ENCODE peak calls at places on chromosomes 6 and 20, in four cellular contexts. J is Calu3, P is GM23248, U is midbrain. Y is an unnamed sample.

GRCh38 chr6:42708096-42708495 is 14.3 kb downstream of the PRPH2 start:
- DNase-seq in U (no peak), P (no peak), J (no peak), Y (no peak)

GRCh38 chr20:62203378-62204030 is 16.6 kb downstream of the HRH3 start:
- DNase-seq in P (no peak), J (no peak), U (no peak), Y (peak)

GRCh38 chr6:82144007-82144851 is 103.3 kb downstream of the IBTK start:
- DNase-seq in U (no peak), P (peak), J (peak), Y (peak)

GRCh38 chr6:136643850-136644596 is 93.8 kb upstream of the MAP7 start:
- DNase-seq in J (peak), U (peak), P (peak), Y (peak)

GRCh38 chr6:155341130-155341828 is 27.0 kb upstream of the TFB1M start:
- DNase-seq in J (no peak), P (peak), U (no peak), Y (peak)

GRCh38 chr20:50368813-50369224 is 141.4 kb upstream of the PTPN1 start:
- DNase-seq in U (no peak), J (no peak), P (peak), Y (peak)

GRCh38 chr20:61785567-61785816 is 280.2 kb downstream of the TAF4 start:
- DNase-seq in U (no peak), J (no peak), P (no peak), Y (no peak)

GRCh38 chr6:13466304-13467215 is 20.8 kb downstream of the GFOD1 start:
- DNase-seq in J (no peak), U (no peak), P (peak), Y (no peak)

GRCh38 chr6:11392778-11393507 is 144.6 kb upstream of the TMEM170B start:
- DNase-seq in J (no peak), U (no peak), P (no peak), Y (peak)

GRCh38 chr6:125858427-125859320 is 67.9 kb downstream of the NCOA7 start:
- DNase-seq in J (peak), U (peak), P (peak), Y (peak)

GRCh38 chr6:157005940-157006339 is 228.8 kb downstream of the ARID1B start:
- DNase-seq in P (no peak), J (no peak), U (no peak), Y (no peak)

GRCh38 chr6:30411515-30412207 is 66.7 kb downstream of the RPP21 start:
- DNase-seq in J (peak), U (peak), P (peak), Y (peak)

GRCh38 chr20:59583428-59584277 is 20.7 kb upstream of the PHACTR3 start:
- DNase-seq in J (no peak), P (peak), U (peak), Y (no peak)

GRCh38 chr20:41058007-41058673 is 29.5 kb downstream of the TOP1 start:
- DNase-seq in J (no peak), P (peak), U (no peak), Y (peak)

GRCh38 chr6:25963426-25964123 is 973 bp downstream of the TRIM38 start:
- DNase-seq in U (no peak), J (peak), P (no peak), Y (peak)

GRCh38 chr20:46438156-46438750 is 31.8 kb upstream of the ELMO2 start:
- DNase-seq in J (peak), U (peak), P (peak), Y (peak)

GRCh38 chr6:119620846-119621570 is 271.4 kb upstream of the MAN1A1 start:
- DNase-seq in J (peak), U (no peak), P (peak), Y (peak)